ENCODE peak calls at places on chromosomes 2 and 18, in five cellular contexts. B, V, K, W and D are unnamed samples.

GRCh38 chr2:24492283-24493272 is 1.5 kb downstream of the NCOA1 start:
- DNase-seq in W (peak; percentile 41), B (no peak), K (peak; percentile 36), V (no peak), D (no peak)

GRCh38 chr2:238085899-238086298 is 14.2 kb upstream of the ESPNL start:
- DNase-seq in B (no peak), W (no peak), K (no peak), V (no peak), D (no peak)

GRCh38 chr2:217903859-217904613 is 98.8 kb downstream of the TNS1 start:
- DNase-seq in K (peak; percentile 89), W (no peak), B (no peak), V (no peak), D (no peak)

GRCh38 chr2:35606394-35606793 is 749.2 kb upstream of the CRIM1 start:
- DNase-seq in B (no peak), W (no peak), V (no peak), K (no peak), D (no peak)

GRCh38 chr2:242020196-242021004 is 150.9 kb downstream of the RTP5 start:
- DNase-seq in W (peak; percentile 62), B (no peak), V (no peak), K (no peak), D (no peak)

GRCh38 chr2:32064713-32065112 is 1.4 kb downstream of the SPAST start:
- DNase-seq in W (no peak), V (no peak), B (no peak), K (no peak), D (no peak)

GRCh38 chr18:63476666-63477065 is at the start of gene SERPINB5:
- DNase-seq in B (no peak), W (no peak), K (no peak), V (no peak), D (peak; percentile 56)

GRCh38 chr2:39696072-39696471 is 30.4 kb downstream of the TMEM178A start:
- DNase-seq in V (no peak), K (no peak), B (no peak), W (no peak), D (no peak)

GRCh38 chr2:236055471-236055870 is 112.7 kb downstream of the GBX2 start:
- DNase-seq in W (no peak), K (no peak), V (no peak), B (no peak), D (peak; percentile 58)

GRCh38 chr2:112640800-112641675 is 4.7 kb upstream of the SLC20A1 start:
- DNase-seq in V (peak; percentile 19), B (no peak), K (no peak), W (peak; percentile 87), D (no peak)

GRCh38 chr2:207746131-207746530 is 23.6 kb downstream of the FZD5 start:
- DNase-seq in V (peak; percentile 44), K (peak; percentile 28), B (peak; percentile 32), W (peak; percentile 81), D (peak; percentile 49)

GRCh38 chr2:68800517-68800916 is 65.9 kb downstream of the ARHGAP25 start:
- DNase-seq in K (no peak), W (no peak), B (no peak), V (no peak), D (no peak)

GRCh38 chr18:51801515-51801914 is 538.5 kb upstream of the DCC start:
- DNase-seq in K (no peak), B (no peak), V (no peak), W (no peak), D (no peak)

GRCh38 chr18:55054591-55054990 is 95.3 kb upstream of the CCDC68 start:
- DNase-seq in K (no peak), B (no peak), V (no peak), W (no peak), D (no peak)

GRCh38 chr2:234171666-234172065 is 121.2 kb downstream of the SPP2 start:
- DNase-seq in B (no peak), V (no peak), W (no peak), K (no peak), D (no peak)

GRCh38 chr18:73715228-73715670 is 432.4 kb downstream of the FBXO15 start:
- DNase-seq in K (no peak), V (no peak), B (no peak), W (no peak), D (no peak)

GRCh38 chr2:96651793-96652192 is 9.2 kb downstream of the FER1L5 start:
- DNase-seq in B (no peak), V (no peak), W (no peak), K (no peak), D (no peak)

GRCh38 chr18:76462326-76462694 is 32.7 kb downstream of the ZNF516 start:
- DNase-seq in W (no peak), B (no peak), K (no peak), V (no peak), D (no peak)

GRCh38 chr2:239769574-239770145 is 255.5 kb downstream of the NDUFA10 start:
- DNase-seq in B (no peak), W (no peak), V (no peak), K (no peak), D (no peak)

GRCh38 chr18:8703781-8704301 is 1.5 kb upstream of the MTCL1 start:
- DNase-seq in K (no peak), W (no peak), B (no peak), V (no peak), D (peak; percentile 96)

GRCh38 chr2:157837851-157838441 is 38.2 kb downstream of the ACVR1 start:
- DNase-seq in W (peak; percentile 14), K (peak; percentile 23), B (no peak), V (no peak), D (peak; percentile 50)

GRCh38 chr2:70070557-70071268 is 16.6 kb upstream of the PCBP1 start:
- DNase-seq in B (peak; percentile 78), V (peak; percentile 74), K (peak; percentile 72), W (peak; percentile 87), D (peak; percentile 40)

GRCh38 chr2:200168641-200169265 is 137.7 kb upstream of the SPATS2L start:
- DNase-seq in B (no peak), W (no peak), K (no peak), V (no peak), D (no peak)

GRCh38 chr2:60834270-60834717 is 47.1 kb upstream of the REL start:
- DNase-seq in B (no peak), V (no peak), W (no peak), K (no peak), D (no peak)

GRCh38 chr2:184879671-184880070 is 281.3 kb downstream of the ZNF804A start:
- DNase-seq in V (no peak), W (no peak), K (no peak), B (no peak), D (no peak)

GRCh38 chr18:7417742-7418141 is 149.4 kb upstream of the PTPRM start:
- DNase-seq in V (no peak), W (no peak), B (no peak), K (no peak), D (no peak)

GRCh38 chr2:43112155-43112554 is 114.3 kb downstream of the ZFP36L2 start:
- DNase-seq in W (no peak), B (no peak), K (no peak), V (no peak), D (no peak)

GRCh38 chr2:60707750-60708371 is 48.2 kb upstream of the PAPOLG start:
- DNase-seq in B (peak; percentile 18), W (peak; percentile 59), V (no peak), K (no peak), D (peak; percentile 1)

GRCh38 chr2:60530660-60531276 is 22.7 kb downstream of the BCL11A start:
- DNase-seq in B (no peak), W (peak; percentile 83), K (no peak), V (no peak), D (no peak)

GRCh38 chr2:64092502-64092901 is 51.7 kb downstream of the PELI1 start:
- DNase-seq in W (no peak), V (no peak), B (no peak), K (no peak), D (no peak)

GRCh38 chr2:76472946-76473345 is 762.2 kb upstream of the GCFC2 start:
- DNase-seq in B (no peak), V (no peak), K (no peak), W (no peak), D (no peak)

GRCh38 chr2:179106342-179107178 is 56.6 kb upstream of the CCDC141 start:
- DNase-seq in V (peak; percentile 42), B (peak; percentile 92), K (peak; percentile 74), W (peak; percentile 42), D (peak; percentile 19)

GRCh38 chr2:30412392-30413321 is 34.4 kb upstream of the LCLAT1 start:
- DNase-seq in K (no peak), W (no peak), B (no peak), V (no peak), D (no peak)

GRCh38 chr2:135742307-135742838 is 718 bp downstream of the UBXN4 start:
- DNase-seq in K (peak; percentile 25), W (peak; percentile 75), B (no peak), V (peak; percentile 39), D (peak; percentile 17)

GRCh38 chr2:135743860-135744259 is 2.2 kb downstream of the UBXN4 start:
- DNase-seq in W (no peak), K (no peak), V (no peak), B (no peak), D (no peak)

GRCh38 chr2:135741043-135741394 is 636 bp upstream of the UBXN4 start:
- DNase-seq in K (no peak), B (no peak), W (no peak), V (no peak), D (no peak)

GRCh38 chr2:135744761-135745314 is 3.2 kb downstream of the UBXN4 start:
- DNase-seq in K (no peak), V (peak; percentile 55), W (peak; percentile 69), B (no peak), D (no peak)

GRCh38 chr2:135741395-135742306 is at the start of gene UBXN4:
- DNase-seq in W (peak; percentile 100), V (peak; percentile 98), B (peak; percentile 93), K (peak; percentile 98), D (peak; percentile 94)
- TF ChIP-seq CTCF in W (peak; percentile 75), V (peak; percentile 65), B (peak; percentile 79), K (peak; percentile 26), D (peak; percentile 62)

GRCh38 chr2:231929961-231930600 is 3.9 kb upstream of the NPPC start:
- DNase-seq in V (peak; percentile 56), K (no peak), B (no peak), W (peak; percentile 59), D (no peak)
- TF ChIP-seq CTCF in V (peak; percentile 65), K (no peak), B (peak; percentile 74), W (peak; percentile 87), D (peak; percentile 6)

DNA sequence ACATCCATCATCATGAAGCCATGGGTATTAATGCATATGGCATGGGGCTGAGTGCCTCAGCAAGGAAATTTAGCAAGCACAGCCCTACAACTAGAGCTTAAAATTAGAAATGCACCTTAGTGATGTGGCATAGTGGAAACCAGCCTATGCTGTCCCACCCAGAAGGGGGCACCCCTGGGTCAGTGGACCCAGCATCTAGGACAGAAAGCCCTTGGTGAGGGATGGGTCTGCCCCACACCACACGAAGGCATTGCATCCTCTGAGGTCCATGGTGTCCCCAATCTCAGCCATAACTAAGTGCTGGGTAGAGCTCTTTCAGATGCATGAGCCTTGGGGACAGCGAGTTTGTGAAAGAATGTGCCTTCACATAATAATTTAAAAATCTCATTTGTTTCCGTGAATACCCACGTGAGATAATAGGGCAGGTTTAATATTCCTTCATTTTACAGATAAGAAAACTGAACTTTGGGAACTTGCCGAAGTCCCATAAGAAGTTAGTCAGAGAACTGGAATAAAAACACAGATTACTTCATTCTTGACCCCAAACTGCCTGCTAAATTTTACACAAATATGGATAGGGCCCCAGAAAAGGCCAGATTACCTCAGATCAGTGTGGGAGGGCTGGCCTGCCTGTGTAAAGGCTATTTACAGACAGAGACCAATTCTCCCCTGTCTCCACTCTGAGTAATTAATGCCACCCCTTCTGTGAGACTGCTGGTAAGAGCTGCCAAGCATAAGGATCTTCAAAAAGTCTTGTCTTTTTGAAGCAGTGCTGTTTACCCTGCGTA is 139.0 kb downstream of the MGAT5 start:
- DNase-seq in V (no peak), B (no peak), K (no peak), W (peak; percentile 22), D (no peak)
- TF ChIP-seq CTCF in V (no peak), B (no peak), K (no peak), W (peak; percentile 11), D (no peak)

GRCh38 chr2:65142515-65142914 is 12.6 kb upstream of the RAB1A start:
- DNase-seq in V (peak; percentile 33), K (no peak), W (peak; percentile 51), B (no peak), D (no peak)
- TF ChIP-seq CTCF in V (no peak), K (no peak), W (peak; percentile 41), B (no peak), D (no peak)